ENCODE peak calls at places on chromosome 15, in eight cellular contexts. I is IMR-90, Q is right lobe of liver, N is ovary, F is uterus, V is transverse colon, X is testis, K is tibial nerve. L is an unnamed sample. For H3K4me1, the result is how much of the 10 kb centered on the place peaks cover.

GRCh38 chr15:50676799-50677483 is 9.7 kb downstream of the TRPM7 start:
- DNase-seq in Q (no peak), I (peak), N (no peak), V (no peak), X (no peak), K (no peak), F (no peak), L (no peak)

GRCh38 chr15:88484781-88485246 is 17.3 kb downstream of the MRPS11 start:
- DNase-seq in X (no peak), N (no peak), F (no peak), I (peak), K (no peak), Q (no peak), V (no peak), L (no peak)

GRCh38 chr15:33293619-33294309 is 17.0 kb upstream of the RYR3 start:
- DNase-seq in V (no peak), I (no peak), X (no peak), Q (no peak), F (no peak), K (no peak), N (no peak), L (no peak)

GRCh38 chr15:67335534-67336222 is 81.1 kb downstream of the IQCH start:
- DNase-seq in I (no peak), N (no peak), Q (no peak), K (no peak), F (no peak), X (no peak), V (no peak), L (no peak)

GRCh38 chr15:92954578-92954977 is 54.5 kb downstream of the CHD2 start:
- DNase-seq in F (no peak), K (no peak), Q (no peak), N (no peak), X (no peak), I (no peak), V (no peak), L (no peak)

GRCh38 chr15:47806008-47806407 is 88.7 kb downstream of the SEMA6D start:
- DNase-seq in N (no peak), V (no peak), Q (no peak), X (no peak), I (no peak), F (no peak), K (no peak), L (no peak)

GRCh38 chr15:71353171-71353570 is 237.9 kb downstream of the THSD4 start:
- DNase-seq in N (no peak), K (no peak), F (no peak), V (no peak), Q (no peak), X (no peak), I (no peak), L (no peak)

GRCh38 chr15:77554306-77555080 is 78.2 kb downstream of the LINGO1 start:
- DNase-seq in N (no peak), V (no peak), F (no peak), I (no peak), K (no peak), X (no peak), Q (no peak), L (no peak)

DNA sequence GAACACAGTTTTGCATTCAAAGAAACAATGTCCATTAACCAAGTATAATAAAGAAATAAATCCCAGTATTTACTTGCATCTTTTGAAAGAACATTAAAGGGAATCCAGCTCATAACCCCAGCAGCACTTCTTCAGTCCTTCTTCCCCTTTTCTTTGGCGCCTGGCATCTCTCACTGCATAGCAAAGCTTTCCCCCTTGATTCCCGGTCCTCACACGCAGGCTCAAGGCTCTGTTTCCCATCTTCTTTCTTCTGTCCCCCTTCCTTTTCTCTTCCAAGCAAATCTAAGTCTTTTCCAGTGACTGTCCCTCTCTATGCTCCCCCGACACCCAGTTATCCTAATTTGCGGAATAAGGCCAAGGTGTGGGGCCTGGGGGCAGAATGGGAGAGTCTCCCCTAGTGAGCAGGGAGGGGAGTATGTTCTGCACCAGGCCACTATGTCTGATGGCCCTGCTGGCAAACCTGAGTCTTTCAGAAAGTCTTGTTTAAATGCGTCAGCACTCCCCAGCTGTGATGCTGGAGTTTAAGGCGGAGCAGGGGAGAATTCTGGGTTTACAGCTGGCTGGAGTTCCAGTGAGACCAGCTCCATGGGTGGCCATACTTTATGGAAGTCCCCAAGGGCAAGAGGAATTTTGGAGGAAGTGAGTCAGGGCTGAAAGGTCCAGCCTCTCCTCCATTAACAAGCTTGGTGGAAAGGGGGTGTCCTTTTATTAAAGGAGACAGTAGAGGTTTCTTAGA is 42.1 kb downstream of the GOLGA6A start:
- DNase-seq in V (peak), X (peak), K (peak), N (peak), I (peak), F (peak), Q (no peak), L (peak)
- TF ChIP-seq CTCF in V (no peak), X (no peak), K (peak), N (no peak), I (no peak), F (no peak), Q (no peak), L (no peak)

DNA sequence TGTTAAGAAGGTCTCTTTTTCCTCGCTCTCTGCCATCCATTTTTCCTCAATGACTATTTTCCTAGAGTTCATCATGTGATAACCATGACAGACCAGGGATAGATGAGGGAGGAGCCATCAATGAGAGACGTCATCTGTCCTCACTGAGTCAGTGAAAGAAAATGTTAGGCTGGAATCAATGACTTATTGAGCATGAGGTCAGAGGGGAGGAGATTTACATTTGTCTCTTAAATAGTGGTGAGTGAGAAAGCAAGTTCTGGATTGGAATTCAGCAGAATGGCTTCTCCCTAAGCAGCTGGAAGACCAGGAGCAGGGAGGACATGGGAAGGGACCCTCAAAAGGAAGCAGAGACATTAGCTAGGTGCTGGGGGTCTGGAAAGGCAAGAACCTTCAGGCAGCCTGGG is 28.2 kb upstream of the USP3 start:
- DNase-seq in K (no peak), I (peak), Q (no peak), X (no peak), V (no peak), N (no peak), F (no peak), L (no peak)
- H3K4me1 ChIP-seq in K (under half), I (under half), Q (under half), X (under half), V (half or more), N (under half), F (under half), L (under half)

GRCh38 chr15:99324700-99325099 is 73.4 kb downstream of the LRRC28 start:
- DNase-seq in N (no peak), V (no peak), Q (no peak), X (no peak), K (no peak), I (no peak), F (no peak), L (no peak)

GRCh38 chr15:99320374-99321215 is 69.3 kb downstream of the LRRC28 start:
- DNase-seq in V (no peak), X (no peak), N (no peak), F (no peak), K (no peak), Q (no peak), I (no peak), L (no peak)

GRCh38 chr15:99324082-99324620 is 72.9 kb downstream of the LRRC28 start:
- DNase-seq in Q (no peak), N (no peak), V (no peak), X (no peak), F (no peak), K (no peak), I (peak), L (no peak)

GRCh38 chr15:99322643-99323405 is 71.5 kb downstream of the LRRC28 start:
- DNase-seq in V (no peak), K (no peak), N (no peak), I (peak), F (no peak), Q (no peak), X (no peak), L (no peak)

GRCh38 chr15:99321477-99321876 is 70.2 kb downstream of the LRRC28 start:
- DNase-seq in N (no peak), Q (no peak), I (no peak), F (no peak), V (no peak), K (no peak), X (no peak), L (no peak)
- TF ChIP-seq POLR2A in N (no peak), Q (no peak), I (no peak), F (no peak), V (no peak), K (no peak), X (no peak), L (no peak)

DNA sequence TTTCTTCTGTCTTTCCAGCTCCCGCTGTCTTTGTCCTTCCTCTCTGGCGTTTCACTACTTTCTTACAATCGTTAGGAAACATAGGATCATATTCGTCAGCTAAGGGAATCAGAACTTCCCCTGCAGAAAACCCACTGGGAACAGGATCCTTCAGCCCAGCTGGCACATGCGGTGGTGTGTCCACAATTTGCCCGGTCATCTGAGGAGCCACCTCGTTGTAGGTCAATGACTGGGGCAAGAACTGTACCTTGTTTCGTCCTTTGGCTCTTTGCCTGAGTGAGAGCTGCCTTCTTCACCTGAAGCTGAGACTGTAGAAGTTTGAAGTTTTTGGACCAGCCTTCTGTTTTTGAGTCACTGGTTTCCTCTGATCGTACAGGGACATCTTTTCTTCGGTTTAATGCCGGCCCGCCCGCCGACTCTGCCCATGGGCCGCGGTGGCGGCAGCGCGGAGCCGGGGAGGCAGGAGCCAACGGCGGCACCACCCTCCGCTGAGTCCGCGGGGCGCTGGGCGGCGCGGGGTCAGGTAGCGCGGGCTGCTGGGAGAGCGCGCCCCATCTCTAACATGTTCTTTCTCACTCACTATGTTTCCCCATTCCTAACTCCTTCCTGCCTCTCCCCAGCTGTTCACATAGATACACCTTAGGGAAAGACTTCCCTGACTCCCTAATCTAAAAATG is 214.1 kb upstream of the NANOGP8 start:
- DNase-seq in V (no peak), X (no peak), I (no peak), Q (peak), F (no peak), N (no peak), K (no peak), L (no peak)
- TF ChIP-seq CTCF in V (no peak), X (no peak), I (no peak), Q (no peak), F (no peak), N (no peak), K (no peak), L (no peak)

L was measured in heart left ventricle.